ENCODE peak calls at places on chromosomes 5 and 9, in nine cellular contexts. X is HCT116; B is ovary; O is PC-9; N is fibroblast of mammary gland; I is fibroblast of pulmonary artery; P is CD8-positive, alpha-beta T cell; T is thyroid gland; Y is breast epithelium. Z is an unnamed sample.

GRCh38 chr5:111848374-111848914 is 91.5 kb upstream of the NREP start:
- DNase-seq in X (no peak), B (no peak), O (no peak), N (no peak), I (peak), P (no peak), T (no peak), Y (no peak), Z (no peak)

GRCh38 chr9:9412241-9412640 is 1200.6 kb downstream of the PTPRD start:
- DNase-seq in X (no peak), B (no peak), O (no peak), N (no peak), I (no peak), P (no peak), T (no peak), Y (no peak), Z (no peak)

GRCh38 chr5:79787448-79787847 is 97.8 kb downstream of the CMYA5 start:
- DNase-seq in X (no peak), B (no peak), O (no peak), N (no peak), I (no peak), P (no peak), T (peak), Y (no peak), Z (no peak)

GRCh38 chr9:4862506-4863250 is 69.9 kb downstream of the RCL1 start:
- DNase-seq in X (no peak), B (no peak), O (no peak), N (peak), I (peak), P (no peak), T (no peak), Y (no peak), Z (no peak)

GRCh38 chr5:56409331-56410190 is 176.4 kb upstream of the ANKRD55 start:
- DNase-seq in X (no peak), B (no peak), O (no peak), N (peak), I (peak), P (no peak), T (no peak), Y (no peak), Z (no peak)

GRCh38 chr5:152632380-152632779 is 227.3 kb upstream of the NMUR2 start:
- DNase-seq in X (no peak), B (no peak), O (no peak), N (no peak), I (no peak), P (no peak), T (peak), Y (no peak), Z (no peak)

GRCh38 chr5:171961117-171961516 is 45.3 kb downstream of the FBXW11 start:
- DNase-seq in X (no peak), B (no peak), O (no peak), N (peak), I (peak), P (no peak), T (no peak), Y (no peak), Z (no peak)

GRCh38 chr5:59842999-59843398 is 50.5 kb downstream of the PDE4D start:
- DNase-seq in X (no peak), B (no peak), O (no peak), N (peak), I (no peak), P (no peak), T (no peak), Y (no peak), Z (no peak)

GRCh38 chr5:14894748-14895147 is 23.2 kb upstream of the ANKH start:
- DNase-seq in X (no peak), B (no peak), O (no peak), N (no peak), I (no peak), P (no peak), T (no peak), Y (no peak), Z (no peak)

GRCh38 chr5:149358294-149358651 is 427 bp downstream of the PCYOX1L start:
- DNase-seq in X (no peak), B (peak), O (peak), N (no peak), I (no peak), P (peak), T (peak), Y (no peak), Z (no peak)

GRCh38 chr9:98971915-98972223 is 28.2 kb downstream of the COL15A1 start:
- DNase-seq in X (no peak), B (no peak), O (no peak), N (no peak), I (no peak), P (no peak), T (no peak), Y (no peak), Z (no peak)

GRCh38 chr5:180133060-180133459 is 61.5 kb upstream of the RNF130 start:
- DNase-seq in X (no peak), B (no peak), O (no peak), N (no peak), I (no peak), P (no peak), T (no peak), Y (no peak), Z (no peak)

GRCh38 chr9:130039504-130040147 is 3.4 kb downstream of the FNBP1 start:
- DNase-seq in X (no peak), B (no peak), O (no peak), N (no peak), I (no peak), P (no peak), T (no peak), Y (no peak), Z (no peak)
- TF ChIP-seq CTCF in X (no peak), B (no peak), O (no peak), N (peak), I (no peak), P (no peak), T (no peak), Y (no peak), Z (peak)

GRCh38 chr5:95735436-95735835 is 4.3 kb downstream of the RHOBTB3 start:
- DNase-seq in X (no peak), B (no peak), O (no peak), N (no peak), I (no peak), P (no peak), T (no peak), Y (no peak), Z (no peak)
- H3K4me3 ChIP-seq in X (no peak), B (no peak), O (no peak), N (no peak), I (peak), P (no peak), T (no peak), Y (no peak), Z (no peak)

GRCh38 chr5:150778517-150779396 is at the start of gene SMIM3:
- DNase-seq in X (no peak), B (peak), O (peak), N (peak), I (peak), P (peak), T (peak), Y (peak), Z (no peak)
- TF ChIP-seq CTCF in X (no peak), B (peak), O (peak), N (peak), I (peak), P (no peak), T (peak), Y (no peak), Z (peak)

GRCh38 chr5:140130949-140131733 is 5.4 kb downstream of the IGIP start:
- DNase-seq in X (no peak), B (no peak), O (no peak), N (no peak), I (no peak), P (no peak), T (peak), Y (no peak), Z (no peak)
- H3K4me3 ChIP-seq in X (no peak), B (no peak), O (no peak), N (no peak), I (no peak), P (no peak), T (no peak), Y (no peak), Z (no peak)

GRCh38 chr5:33334829-33335228 is 105.9 kb upstream of the TARS1 start:
- DNase-seq in X (no peak), B (no peak), O (no peak), N (no peak), I (no peak), P (no peak), T (no peak), Y (no peak), Z (no peak)

GRCh38 chr5:33338336-33339110 is 102.2 kb upstream of the TARS1 start:
- DNase-seq in X (no peak), B (no peak), O (no peak), N (no peak), I (no peak), P (no peak), T (no peak), Y (no peak), Z (no peak)

GRCh38 chr5:33339413-33339812 is 101.4 kb upstream of the TARS1 start:
- DNase-seq in X (no peak), B (no peak), O (no peak), N (no peak), I (no peak), P (no peak), T (no peak), Y (no peak), Z (no peak)

GRCh38 chr5:33337621-33337960 is 103.2 kb upstream of the TARS1 start:
- DNase-seq in X (no peak), B (no peak), O (no peak), N (peak), I (no peak), P (no peak), T (no peak), Y (no peak), Z (peak)

GRCh38 chr5:33336911-33337620 is 103.7 kb upstream of the TARS1 start:
- DNase-seq in X (no peak), B (no peak), O (no peak), N (peak), I (peak), P (no peak), T (no peak), Y (no peak), Z (no peak)
- TF ChIP-seq CTCF in X (no peak), B (no peak), O (no peak), N (no peak), I (no peak), P (no peak), T (no peak), Y (no peak), Z (no peak)

DNA sequence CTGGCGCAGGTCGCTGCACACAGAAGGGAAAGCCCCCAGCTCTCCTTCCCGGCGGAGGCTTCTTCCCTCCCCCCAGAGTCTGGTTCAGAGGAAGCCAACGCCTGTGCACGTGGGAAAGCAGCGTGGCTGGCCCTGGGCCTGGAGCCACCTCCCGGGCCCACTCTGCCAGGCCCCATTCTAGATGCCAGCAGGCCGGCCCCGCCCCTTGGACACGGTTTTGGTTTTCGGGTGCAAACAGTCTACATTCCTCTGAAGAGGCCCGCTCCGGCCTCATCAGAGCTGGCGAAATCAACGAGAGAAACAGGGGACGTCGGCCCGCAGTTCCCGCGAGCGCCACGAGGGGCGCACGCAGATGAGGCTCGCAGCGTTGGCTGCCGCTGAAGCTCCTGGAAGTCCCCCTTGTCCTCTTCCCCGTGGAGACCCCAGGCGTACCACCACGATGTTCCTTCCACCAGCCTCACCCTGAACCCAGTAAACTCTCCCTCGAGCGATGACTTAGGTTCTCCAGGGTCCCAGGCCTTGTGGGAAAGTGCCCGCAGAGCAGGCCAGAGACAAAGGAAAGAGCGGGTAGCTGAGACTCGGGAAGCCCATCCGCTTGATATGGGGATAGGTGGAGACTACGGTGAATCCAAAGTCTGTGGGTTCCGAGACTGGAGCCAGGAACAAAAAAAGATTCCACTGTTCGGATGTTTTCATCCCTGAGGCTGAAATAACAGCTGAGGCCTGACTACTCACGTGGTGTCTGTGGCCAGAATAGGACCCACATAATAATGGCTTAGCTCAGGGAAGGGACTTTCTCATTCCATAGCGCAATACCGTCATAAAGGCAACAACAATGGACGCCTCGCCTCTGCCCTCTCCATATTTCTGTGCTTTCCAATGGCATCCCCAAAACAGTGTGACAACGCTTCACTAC is 64.2 kb downstream of the KLF4 start:
- DNase-seq in X (peak), B (peak), O (peak), N (peak), I (peak), P (peak), T (peak), Y (peak), Z (no peak)
- H3K4me3 ChIP-seq in X (no peak), B (no peak), O (no peak), N (peak), I (peak), P (peak), T (no peak), Y (peak), Z (no peak)

GRCh38 chr9:127489471-127490115 is 38.3 kb downstream of the LRSAM1 start:
- DNase-seq in X (no peak), B (no peak), O (no peak), N (no peak), I (no peak), P (no peak), T (no peak), Y (no peak), Z (no peak)
- TF ChIP-seq CTCF in X (no peak), B (no peak), O (no peak), N (no peak), I (no peak), P (no peak), T (no peak), Y (no peak), Z (no peak)

GRCh38 chr9:131270171-131271015 is 5.9 kb downstream of the FAM78A start:
- DNase-seq in X (no peak), B (no peak), O (no peak), N (no peak), I (peak), P (peak), T (peak), Y (peak), Z (no peak)
- H3K4me3 ChIP-seq in X (no peak), B (no peak), O (no peak), N (no peak), I (no peak), P (peak), T (no peak), Y (peak), Z (no peak)

DNA sequence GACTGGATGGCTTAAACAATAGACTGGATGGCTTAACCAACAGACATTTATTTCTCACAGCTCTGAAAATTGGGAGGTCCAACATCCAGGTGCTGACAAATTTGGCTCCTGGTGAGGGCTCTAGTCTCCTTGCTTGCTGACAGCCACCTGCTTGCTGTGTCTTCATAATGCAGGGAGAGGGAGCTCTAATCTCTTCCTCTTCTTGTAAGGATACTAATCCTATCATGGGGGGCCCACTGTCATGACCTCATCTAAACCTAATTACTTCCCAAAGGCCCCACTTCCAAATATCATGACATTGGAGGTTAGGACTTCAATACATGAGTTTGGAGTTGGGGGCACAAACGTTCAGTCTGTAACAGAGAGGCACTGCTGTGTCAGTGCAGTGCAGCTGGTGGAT is 26.4 kb downstream of the FOXD1 start:
- DNase-seq in X (no peak), B (no peak), O (no peak), N (no peak), I (no peak), P (no peak), T (no peak), Y (no peak), Z (no peak)
- TF ChIP-seq CTCF in X (no peak), B (no peak), O (no peak), N (no peak), I (no peak), P (no peak), T (no peak), Y (no peak), Z (no peak)

GRCh38 chr5:2038337-2039179 is 155.8 kb upstream of the IRX4 start:
- DNase-seq in X (peak), B (peak), O (peak), N (peak), I (peak), P (peak), T (peak), Y (peak), Z (peak)
- H3K4me3 ChIP-seq in X (no peak), B (peak), O (no peak), N (no peak), I (no peak), P (peak), T (no peak), Y (peak), Z (peak)

Z was measured in LNCaP clone FGC.